ENCODE peak calls at places on chromosome 14, in four cellular contexts. One of them, this sample, is unnamed.

GRCh38 chr14:99749142-99749541 is 44.1 kb upstream of the EML1 start:
- DNase-seq in GM12878: no peak
- DNase-seq in K562: peak; percentile 32
- DNase-seq in HepG2: no peak
- DNase-seq in this sample: no peak

GRCh38 chr14:78512021-78512420 is 341.8 kb downstream of the NRXN3 start:
- DNase-seq in GM12878: no peak
- DNase-seq in K562: no peak
- DNase-seq in HepG2: no peak
- DNase-seq in this sample: no peak

GRCh38 chr14:42911642-42912041 is 1305.0 kb downstream of the LRFN5 start:
- DNase-seq in GM12878: no peak
- DNase-seq in K562: no peak
- DNase-seq in HepG2: no peak
- DNase-seq in this sample: no peak

GRCh38 chr14:63493246-63493645 is 49.9 kb downstream of the PPP2R5E start:
- DNase-seq in GM12878: no peak
- DNase-seq in K562: no peak
- DNase-seq in HepG2: no peak
- DNase-seq in this sample: peak; percentile 49

GRCh38 chr14:26548431-26548830 is 49.4 kb downstream of the NOVA1 start:
- DNase-seq in GM12878: no peak
- DNase-seq in K562: no peak
- DNase-seq in HepG2: no peak
- DNase-seq in this sample: no peak

GRCh38 chr14:20799955-20800544 is 2.6 kb downstream of the RNASE1 start:
- DNase-seq in GM12878: no peak
- DNase-seq in K562: peak; percentile 35
- DNase-seq in HepG2: peak; percentile 30
- DNase-seq in this sample: no peak

GRCh38 chr14:23000860-23001259 is 9.1 kb downstream of the C14orf93 start:
- DNase-seq in GM12878: no peak
- DNase-seq in K562: no peak
- DNase-seq in HepG2: no peak
- DNase-seq in this sample: no peak

GRCh38 chr14:69055125-69055524 is 76.0 kb upstream of the ACTN1 start:
- DNase-seq in GM12878: no peak
- DNase-seq in K562: no peak
- DNase-seq in HepG2: no peak
- DNase-seq in this sample: no peak

GRCh38 chr14:67943947-67944346 is 124.4 kb downstream of the RAD51B start:
- DNase-seq in GM12878: peak; percentile 49
- DNase-seq in K562: peak; percentile 18
- DNase-seq in HepG2: peak; percentile 73
- DNase-seq in this sample: peak; percentile 58

GRCh38 chr14:92439551-92440344 is 73.8 kb upstream of the RIN3 start:
- DNase-seq in GM12878: no peak
- DNase-seq in K562: no peak
- DNase-seq in HepG2: no peak
- DNase-seq in this sample: no peak
- TF ChIP-seq SP1 in GM12878: no peak
- TF ChIP-seq SP1 in K562: no peak
- TF ChIP-seq SP1 in HepG2: no peak
- TF ChIP-seq SP1 in this sample: no peak

GRCh38 chr14:75835156-75836141 is 146.3 kb downstream of the TGFB3 start:
- DNase-seq in GM12878: no peak
- DNase-seq in K562: peak; percentile 9
- DNase-seq in HepG2: peak; percentile 41
- DNase-seq in this sample: no peak
- TF ChIP-seq TARDBP in GM12878: no peak
- TF ChIP-seq TARDBP in K562: no peak
- TF ChIP-seq TARDBP in HepG2: no peak
- TF ChIP-seq TARDBP in this sample: no peak

DNA sequence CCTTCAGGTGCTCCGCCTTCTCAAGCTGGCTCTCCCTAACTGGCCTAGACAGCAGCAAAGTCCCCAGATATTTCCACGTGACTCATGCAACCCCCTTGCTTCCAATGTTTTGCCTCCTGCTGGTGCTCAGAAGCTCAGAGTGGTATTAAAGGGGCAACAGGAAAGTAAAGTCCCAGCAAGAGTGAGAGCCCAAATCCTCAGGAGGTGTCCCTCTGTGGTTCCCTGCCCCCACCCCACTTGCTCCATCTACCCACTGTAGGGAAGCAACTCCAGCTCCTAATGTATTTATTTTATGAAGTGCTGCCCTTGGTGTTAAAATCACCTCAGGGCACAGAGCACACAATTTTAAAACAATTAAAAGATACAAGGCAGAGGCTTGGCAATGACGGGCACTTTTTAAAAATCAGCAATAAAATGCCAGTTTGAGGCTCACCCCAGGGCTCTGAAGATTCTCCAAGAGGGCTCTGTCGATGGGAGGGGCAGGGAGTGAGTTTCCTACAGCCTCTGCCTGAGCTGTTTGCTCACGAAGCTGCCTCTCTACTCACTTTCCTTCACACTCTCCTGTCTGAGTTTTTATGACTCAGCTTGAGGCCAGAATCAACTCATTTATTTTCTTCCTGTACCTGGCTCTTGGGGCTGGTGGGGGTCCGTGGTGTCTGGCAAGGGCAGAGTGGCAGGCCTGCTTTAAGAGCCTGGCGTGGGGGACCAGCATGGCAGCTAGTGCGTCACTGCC is 81.9 kb upstream of the MAX start:
- DNase-seq in GM12878: no peak
- DNase-seq in K562: no peak
- DNase-seq in HepG2: no peak
- DNase-seq in this sample: no peak
- TF ChIP-seq SP1 in GM12878: no peak
- TF ChIP-seq SP1 in K562: no peak
- TF ChIP-seq SP1 in HepG2: no peak
- TF ChIP-seq SP1 in this sample: no peak

GRCh38 chr14:101022121-101022520 is 118.6 kb upstream of the RTL1 start:
- DNase-seq in GM12878: no peak
- DNase-seq in K562: no peak
- DNase-seq in HepG2: no peak
- DNase-seq in this sample: no peak
- TF ChIP-seq TARDBP in GM12878: no peak
- TF ChIP-seq TARDBP in K562: no peak
- TF ChIP-seq TARDBP in HepG2: no peak
- TF ChIP-seq TARDBP in this sample: no peak